ENCODE peak calls at places on chromosomes 4 and X, in ten cellular contexts. One of them, this sample, is unnamed.

GRCh38 chr4:153788419-153789276 is at the start of gene SFRP2:
- DNase-seq in Peyer's patch: no peak
- DNase-seq in tibial artery: peak
- DNase-seq in dorsolateral prefrontal cortex: no peak
- DNase-seq in substantia nigra: no peak
- DNase-seq in progenitor cell of endocrine pancreas: no peak
- DNase-seq in kidney glomerular epithelial cell: peak
- DNase-seq in transverse colon: no peak
- DNase-seq in AG08396: no peak
- DNase-seq in AG09319: no peak
- DNase-seq in this sample: no peak

GRCh38 chr4:90112715-90113114 is 14.5 kb upstream of the CCSER1 start:
- DNase-seq in Peyer's patch: no peak
- DNase-seq in tibial artery: no peak
- DNase-seq in dorsolateral prefrontal cortex: no peak
- DNase-seq in substantia nigra: no peak
- DNase-seq in progenitor cell of endocrine pancreas: no peak
- DNase-seq in kidney glomerular epithelial cell: peak
- DNase-seq in transverse colon: no peak
- DNase-seq in AG08396: no peak
- DNase-seq in AG09319: no peak
- DNase-seq in this sample: no peak

GRCh38 chr4:81635747-81636146 is 164.0 kb upstream of the RASGEF1B start:
- DNase-seq in Peyer's patch: peak
- DNase-seq in tibial artery: peak
- DNase-seq in dorsolateral prefrontal cortex: no peak
- DNase-seq in substantia nigra: peak
- DNase-seq in progenitor cell of endocrine pancreas: no peak
- DNase-seq in kidney glomerular epithelial cell: peak
- DNase-seq in transverse colon: peak
- DNase-seq in AG08396: no peak
- DNase-seq in AG09319: no peak
- DNase-seq in this sample: no peak

GRCh38 chr4:25958110-25958509 is 44.1 kb downstream of the SMIM20 start:
- DNase-seq in Peyer's patch: no peak
- DNase-seq in tibial artery: no peak
- DNase-seq in dorsolateral prefrontal cortex: no peak
- DNase-seq in substantia nigra: no peak
- DNase-seq in progenitor cell of endocrine pancreas: no peak
- DNase-seq in kidney glomerular epithelial cell: no peak
- DNase-seq in transverse colon: no peak
- DNase-seq in AG08396: no peak
- DNase-seq in AG09319: no peak
- DNase-seq in this sample: no peak

GRCh38 chrX:619451-619811 is 11.2 kb upstream of the SHOX start:
- DNase-seq in Peyer's patch: no peak
- DNase-seq in tibial artery: no peak
- DNase-seq in dorsolateral prefrontal cortex: no peak
- DNase-seq in substantia nigra: no peak
- DNase-seq in progenitor cell of endocrine pancreas: no peak
- DNase-seq in kidney glomerular epithelial cell: no peak
- DNase-seq in transverse colon: no peak
- DNase-seq in AG08396: no peak
- DNase-seq in AG09319: no peak
- DNase-seq in this sample: no peak

GRCh38 chrX:135513140-135513535 is 7.3 kb upstream of the INTS6L start:
- DNase-seq in Peyer's patch: no peak
- DNase-seq in tibial artery: no peak
- DNase-seq in dorsolateral prefrontal cortex: no peak
- DNase-seq in substantia nigra: no peak
- DNase-seq in progenitor cell of endocrine pancreas: no peak
- DNase-seq in kidney glomerular epithelial cell: no peak
- DNase-seq in transverse colon: no peak
- DNase-seq in AG08396: no peak
- DNase-seq in AG09319: no peak
- DNase-seq in this sample: no peak

GRCh38 chr4:110639207-110640092 is 16.6 kb upstream of the PITX2 start:
- DNase-seq in Peyer's patch: no peak
- DNase-seq in tibial artery: no peak
- DNase-seq in dorsolateral prefrontal cortex: no peak
- DNase-seq in substantia nigra: no peak
- DNase-seq in progenitor cell of endocrine pancreas: no peak
- DNase-seq in kidney glomerular epithelial cell: no peak
- DNase-seq in transverse colon: no peak
- DNase-seq in AG08396: no peak
- DNase-seq in AG09319: no peak
- DNase-seq in this sample: no peak

GRCh38 chr4:110510955-110511544 is 35.1 kb downstream of the ENPEP start:
- DNase-seq in Peyer's patch: no peak
- DNase-seq in tibial artery: no peak
- DNase-seq in dorsolateral prefrontal cortex: no peak
- DNase-seq in substantia nigra: no peak
- DNase-seq in progenitor cell of endocrine pancreas: no peak
- DNase-seq in kidney glomerular epithelial cell: peak
- DNase-seq in transverse colon: no peak
- DNase-seq in AG08396: peak
- DNase-seq in AG09319: no peak
- DNase-seq in this sample: no peak

GRCh38 chr4:166252487-166253402 is 379.7 kb downstream of the TLL1 start:
- DNase-seq in Peyer's patch: no peak
- DNase-seq in tibial artery: no peak
- DNase-seq in dorsolateral prefrontal cortex: no peak
- DNase-seq in substantia nigra: no peak
- DNase-seq in progenitor cell of endocrine pancreas: no peak
- DNase-seq in kidney glomerular epithelial cell: no peak
- DNase-seq in transverse colon: no peak
- DNase-seq in AG08396: no peak
- DNase-seq in AG09319: no peak
- DNase-seq in this sample: no peak

GRCh38 chr4:77586953-77587383 is 18.7 kb upstream of the CXCL13 start:
- DNase-seq in Peyer's patch: no peak
- DNase-seq in tibial artery: no peak
- DNase-seq in dorsolateral prefrontal cortex: no peak
- DNase-seq in substantia nigra: no peak
- DNase-seq in progenitor cell of endocrine pancreas: no peak
- DNase-seq in kidney glomerular epithelial cell: no peak
- DNase-seq in transverse colon: peak
- DNase-seq in AG08396: no peak
- DNase-seq in AG09319: no peak
- DNase-seq in this sample: no peak

GRCh38 chrX:153580700-153581386 is 18.1 kb downstream of the CCNQ start:
- DNase-seq in Peyer's patch: no peak
- DNase-seq in tibial artery: no peak
- DNase-seq in dorsolateral prefrontal cortex: no peak
- DNase-seq in substantia nigra: no peak
- DNase-seq in progenitor cell of endocrine pancreas: no peak
- DNase-seq in kidney glomerular epithelial cell: no peak
- DNase-seq in transverse colon: no peak
- DNase-seq in AG08396: no peak
- DNase-seq in AG09319: no peak
- DNase-seq in this sample: no peak

GRCh38 chrX:111467896-111468295 is 43.5 kb upstream of the SERTM2 start:
- DNase-seq in Peyer's patch: no peak
- DNase-seq in tibial artery: peak
- DNase-seq in dorsolateral prefrontal cortex: peak
- DNase-seq in substantia nigra: no peak
- DNase-seq in progenitor cell of endocrine pancreas: no peak
- DNase-seq in kidney glomerular epithelial cell: no peak
- DNase-seq in transverse colon: no peak
- DNase-seq in AG08396: no peak
- DNase-seq in AG09319: no peak
- DNase-seq in this sample: peak

GRCh38 chrX:129653985-129654651 is 638 bp downstream of the APLN start:
- DNase-seq in Peyer's patch: peak
- DNase-seq in tibial artery: no peak
- DNase-seq in dorsolateral prefrontal cortex: no peak
- DNase-seq in substantia nigra: no peak
- DNase-seq in progenitor cell of endocrine pancreas: no peak
- DNase-seq in kidney glomerular epithelial cell: no peak
- DNase-seq in transverse colon: no peak
- DNase-seq in AG08396: peak
- DNase-seq in AG09319: no peak
- DNase-seq in this sample: no peak

GRCh38 chr4:166422475-166422874 is 549.4 kb downstream of the TLL1 start:
- DNase-seq in Peyer's patch: no peak
- DNase-seq in tibial artery: no peak
- DNase-seq in dorsolateral prefrontal cortex: no peak
- DNase-seq in substantia nigra: no peak
- DNase-seq in progenitor cell of endocrine pancreas: no peak
- DNase-seq in kidney glomerular epithelial cell: peak
- DNase-seq in transverse colon: no peak
- DNase-seq in AG08396: no peak
- DNase-seq in AG09319: no peak
- DNase-seq in this sample: no peak

GRCh38 chr4:80790152-80790551 is 240.4 kb upstream of the BMP3 start:
- DNase-seq in Peyer's patch: no peak
- DNase-seq in tibial artery: no peak
- DNase-seq in dorsolateral prefrontal cortex: no peak
- DNase-seq in substantia nigra: no peak
- DNase-seq in progenitor cell of endocrine pancreas: no peak
- DNase-seq in kidney glomerular epithelial cell: no peak
- DNase-seq in transverse colon: no peak
- DNase-seq in AG08396: no peak
- DNase-seq in AG09319: no peak
- DNase-seq in this sample: no peak

GRCh38 chr4:76449824-76450223 is 14.8 kb downstream of the SHROOM3 start:
- DNase-seq in Peyer's patch: no peak
- DNase-seq in tibial artery: no peak
- DNase-seq in dorsolateral prefrontal cortex: no peak
- DNase-seq in substantia nigra: no peak
- DNase-seq in progenitor cell of endocrine pancreas: no peak
- DNase-seq in kidney glomerular epithelial cell: no peak
- DNase-seq in transverse colon: no peak
- DNase-seq in AG08396: no peak
- DNase-seq in AG09319: no peak
- DNase-seq in this sample: no peak

GRCh38 chr4:52912608-52913007 is 50.5 kb downstream of the RASL11B start:
- DNase-seq in Peyer's patch: no peak
- DNase-seq in tibial artery: no peak
- DNase-seq in dorsolateral prefrontal cortex: no peak
- DNase-seq in substantia nigra: no peak
- DNase-seq in progenitor cell of endocrine pancreas: no peak
- DNase-seq in kidney glomerular epithelial cell: no peak
- DNase-seq in transverse colon: no peak
- DNase-seq in AG08396: no peak
- DNase-seq in AG09319: no peak
- DNase-seq in this sample: no peak

GRCh38 chr4:25484243-25484721 is 107.2 kb downstream of the ANAPC4 start:
- DNase-seq in Peyer's patch: no peak
- DNase-seq in tibial artery: no peak
- DNase-seq in dorsolateral prefrontal cortex: no peak
- DNase-seq in substantia nigra: no peak
- DNase-seq in progenitor cell of endocrine pancreas: no peak
- DNase-seq in kidney glomerular epithelial cell: peak
- DNase-seq in transverse colon: no peak
- DNase-seq in AG08396: no peak
- DNase-seq in AG09319: no peak
- DNase-seq in this sample: no peak

GRCh38 chr4:79467246-79467932 is 59.4 kb upstream of the GK2 start:
- DNase-seq in Peyer's patch: no peak
- DNase-seq in tibial artery: no peak
- DNase-seq in dorsolateral prefrontal cortex: no peak
- DNase-seq in substantia nigra: no peak
- DNase-seq in progenitor cell of endocrine pancreas: no peak
- DNase-seq in kidney glomerular epithelial cell: no peak
- DNase-seq in transverse colon: no peak
- DNase-seq in AG08396: no peak
- DNase-seq in AG09319: no peak
- DNase-seq in this sample: no peak

GRCh38 chrX:8191022-8191421 is 20.0 kb upstream of the VCX2 start:
- DNase-seq in Peyer's patch: no peak
- DNase-seq in tibial artery: no peak
- DNase-seq in dorsolateral prefrontal cortex: no peak
- DNase-seq in substantia nigra: no peak
- DNase-seq in progenitor cell of endocrine pancreas: no peak
- DNase-seq in kidney glomerular epithelial cell: peak
- DNase-seq in transverse colon: peak
- DNase-seq in AG08396: no peak
- DNase-seq in AG09319: no peak
- DNase-seq in this sample: no peak

GRCh38 chrX:13825178-13825762 is 8.4 kb upstream of the GPM6B start:
- DNase-seq in Peyer's patch: no peak
- DNase-seq in tibial artery: no peak
- DNase-seq in dorsolateral prefrontal cortex: no peak
- DNase-seq in substantia nigra: peak
- DNase-seq in progenitor cell of endocrine pancreas: no peak
- DNase-seq in kidney glomerular epithelial cell: no peak
- DNase-seq in transverse colon: no peak
- DNase-seq in AG08396: no peak
- DNase-seq in AG09319: no peak
- DNase-seq in this sample: no peak

GRCh38 chr4:38673109-38673978 is 9.3 kb downstream of the KLF3 start:
- DNase-seq in Peyer's patch: peak
- DNase-seq in tibial artery: no peak
- DNase-seq in dorsolateral prefrontal cortex: no peak
- DNase-seq in substantia nigra: no peak
- DNase-seq in progenitor cell of endocrine pancreas: no peak
- DNase-seq in kidney glomerular epithelial cell: no peak
- DNase-seq in transverse colon: peak
- DNase-seq in AG08396: peak
- DNase-seq in AG09319: peak
- DNase-seq in this sample: no peak

GRCh38 chr4:40190880-40191815 is 5.7 kb upstream of the RHOH start:
- DNase-seq in Peyer's patch: no peak
- DNase-seq in tibial artery: no peak
- DNase-seq in dorsolateral prefrontal cortex: no peak
- DNase-seq in substantia nigra: no peak
- DNase-seq in progenitor cell of endocrine pancreas: no peak
- DNase-seq in kidney glomerular epithelial cell: no peak
- DNase-seq in transverse colon: no peak
- DNase-seq in AG08396: no peak
- DNase-seq in AG09319: no peak
- DNase-seq in this sample: no peak

GRCh38 chr4:10090467-10091250 is 25.9 kb downstream of the WDR1 start:
- DNase-seq in Peyer's patch: no peak
- DNase-seq in tibial artery: no peak
- DNase-seq in dorsolateral prefrontal cortex: no peak
- DNase-seq in substantia nigra: no peak
- DNase-seq in progenitor cell of endocrine pancreas: no peak
- DNase-seq in kidney glomerular epithelial cell: no peak
- DNase-seq in transverse colon: no peak
- DNase-seq in AG08396: no peak
- DNase-seq in AG09319: no peak
- DNase-seq in this sample: no peak